ENCODE peak calls at places on chromosomes 12 and 14, in four cellular contexts. X is GM23248, D is astrocyte, P is neuronal stem cell. A is an unnamed sample.

GRCh38 chr14:94659953-94660946 is 48.1 kb downstream of the SERPINA3 start:
- DNase-seq in X (peak), D (no peak), P (no peak), A (no peak)

GRCh38 chr14:91369628-91370445 is 47.8 kb downstream of the CCDC88C start:
- DNase-seq in X (peak), D (no peak), P (no peak), A (peak)

GRCh38 chr12:89259831-89260230 is 92.5 kb downstream of the DUSP6 start:
- DNase-seq in X (peak), D (peak), P (no peak), A (no peak)

GRCh38 chr14:34113051-34113511 is 162.2 kb upstream of the EGLN3 start:
- DNase-seq in X (peak), D (peak), P (no peak), A (peak)

GRCh38 chr12:107774349-107775029 is at the start of gene ASCL4:
- DNase-seq in X (no peak), D (no peak), P (no peak), A (no peak)

GRCh38 chr12:87848248-87848868 is 180.8 kb downstream of the C12orf50 start:
- DNase-seq in X (peak), D (peak), P (peak), A (peak)

GRCh38 chr12:17928708-17929366 is 161.2 kb downstream of the RERGL start:
- DNase-seq in X (peak), D (peak), P (no peak), A (peak)

GRCh38 chr12:3034067-3034750 is 43.0 kb upstream of the TSPAN9 start:
- DNase-seq in X (peak), D (peak), P (peak), A (peak)

GRCh38 chr12:28108599-28108998 is 81.7 kb upstream of the CCDC91 start:
- DNase-seq in X (no peak), D (peak), P (no peak), A (no peak)

GRCh38 chr12:124026755-124027745 is 54.0 kb downstream of the ZNF664 start:
- DNase-seq in X (peak), D (peak), P (no peak), A (peak)

GRCh38 chr14:29649170-29649569 is 278.5 kb downstream of the PRKD1 start:
- DNase-seq in X (no peak), D (no peak), P (no peak), A (no peak)

GRCh38 chr14:65035049-65035448 is 48.4 kb downstream of the FNTB start:
- DNase-seq in X (no peak), D (no peak), P (no peak), A (no peak)

GRCh38 chr14:75067212-75067611 is 2.2 kb upstream of the ZC2HC1C start:
- DNase-seq in X (no peak), D (no peak), P (no peak), A (no peak)

GRCh38 chr14:75295491-75296338 is 17.1 kb downstream of the FOS start:
- DNase-seq in X (peak), D (peak), P (peak), A (peak)

GRCh38 chr12:12405882-12406281 is 49.0 kb downstream of the BORCS5 start:
- DNase-seq in X (peak), D (no peak), P (no peak), A (peak)

GRCh38 chr12:130881046-130881445 is 9.2 kb downstream of the RAN start:
- DNase-seq in X (no peak), D (no peak), P (no peak), A (no peak)
- H3K4me3 ChIP-seq in X (no peak), D (no peak), P (peak), A (peak)

DNA sequence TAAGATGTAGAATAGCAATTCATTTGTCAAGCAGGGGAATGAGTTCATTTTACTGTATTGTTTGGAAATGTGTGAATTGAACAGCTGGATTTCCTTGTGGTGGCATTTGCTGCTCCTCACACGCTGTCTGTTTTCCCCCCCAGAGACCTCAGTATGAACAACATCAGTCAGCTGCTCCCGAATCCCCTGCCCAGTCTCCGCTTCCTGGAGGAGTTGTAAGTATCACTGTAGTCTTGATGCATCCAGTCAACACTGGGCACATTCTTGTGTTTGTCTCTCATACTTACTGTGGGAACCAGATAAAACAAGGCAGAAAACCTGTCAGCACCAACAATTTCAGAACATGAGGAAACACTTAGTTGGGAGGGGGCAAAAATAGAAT is 64.9 kb downstream of the LGR5 start:
- DNase-seq in X (no peak), D (no peak), P (no peak), A (no peak)
- H3K9ac ChIP-seq in X (no peak), D (no peak), P (no peak), A (no peak)

GRCh38 chr14:69880851-69881250 is 1.6 kb downstream of the SMOC1 start:
- DNase-seq in X (no peak), D (no peak), P (no peak), A (no peak)
- H3K4me3 ChIP-seq in X (no peak), D (no peak), P (peak), A (peak)

DNA sequence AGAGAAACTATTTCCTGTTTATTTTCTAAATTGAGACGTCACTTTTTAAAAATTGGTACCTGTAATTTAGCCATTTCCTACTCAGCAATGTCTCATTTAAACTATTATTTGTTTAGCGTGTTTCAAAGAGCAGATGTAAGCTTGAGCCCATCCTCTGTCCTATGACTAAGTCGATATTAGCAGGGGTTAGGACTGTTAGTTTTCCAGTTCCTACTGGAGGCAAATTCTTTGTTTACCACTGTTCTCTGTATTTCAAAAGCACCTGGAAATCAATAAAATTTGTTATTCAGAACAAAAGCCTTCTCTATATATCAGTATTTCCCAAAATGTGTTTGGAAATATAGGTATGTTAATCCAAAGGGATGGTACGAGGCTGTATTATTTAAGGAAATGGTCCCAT is 42.4 kb downstream of the MDM2 start:
- DNase-seq in X (no peak), D (no peak), P (no peak), A (no peak)
- H3K9ac ChIP-seq in X (no peak), D (no peak), P (no peak), A (no peak)

DNA sequence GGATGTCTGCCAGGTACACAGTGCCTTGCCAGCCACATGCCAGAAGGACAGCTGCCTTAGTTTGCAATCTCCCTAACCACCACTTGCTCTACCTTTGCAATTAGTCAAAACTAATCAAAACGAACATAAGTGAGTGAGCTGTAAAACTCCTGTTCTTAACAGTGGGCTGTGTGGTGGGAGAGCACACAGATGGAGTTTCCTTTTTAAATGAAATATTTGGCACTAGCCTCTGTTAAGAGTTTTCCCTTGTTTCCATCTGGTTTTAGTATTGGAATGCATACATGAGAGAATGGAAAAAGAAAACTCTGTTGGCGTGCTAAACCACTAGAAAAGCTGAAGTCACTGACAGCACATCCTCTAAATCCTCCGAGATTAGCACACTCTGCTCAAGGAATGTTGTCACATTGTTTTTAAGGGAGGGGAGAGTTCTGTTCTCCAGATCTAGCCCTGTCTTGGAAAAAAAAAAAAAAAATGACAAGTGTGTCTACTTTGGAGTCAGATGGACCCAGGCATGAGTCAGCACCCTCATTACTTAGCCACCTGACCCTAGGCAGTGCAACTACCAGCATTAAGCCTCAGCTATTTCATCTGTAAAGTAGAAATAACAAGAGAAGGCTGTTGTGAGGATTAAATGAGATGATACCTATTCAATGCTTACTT is 83.9 kb downstream of the STXBP6 start:
- DNase-seq in X (peak), D (peak), P (peak), A (peak)
- H3K4me3 ChIP-seq in X (peak), D (no peak), P (no peak), A (peak)

DNA sequence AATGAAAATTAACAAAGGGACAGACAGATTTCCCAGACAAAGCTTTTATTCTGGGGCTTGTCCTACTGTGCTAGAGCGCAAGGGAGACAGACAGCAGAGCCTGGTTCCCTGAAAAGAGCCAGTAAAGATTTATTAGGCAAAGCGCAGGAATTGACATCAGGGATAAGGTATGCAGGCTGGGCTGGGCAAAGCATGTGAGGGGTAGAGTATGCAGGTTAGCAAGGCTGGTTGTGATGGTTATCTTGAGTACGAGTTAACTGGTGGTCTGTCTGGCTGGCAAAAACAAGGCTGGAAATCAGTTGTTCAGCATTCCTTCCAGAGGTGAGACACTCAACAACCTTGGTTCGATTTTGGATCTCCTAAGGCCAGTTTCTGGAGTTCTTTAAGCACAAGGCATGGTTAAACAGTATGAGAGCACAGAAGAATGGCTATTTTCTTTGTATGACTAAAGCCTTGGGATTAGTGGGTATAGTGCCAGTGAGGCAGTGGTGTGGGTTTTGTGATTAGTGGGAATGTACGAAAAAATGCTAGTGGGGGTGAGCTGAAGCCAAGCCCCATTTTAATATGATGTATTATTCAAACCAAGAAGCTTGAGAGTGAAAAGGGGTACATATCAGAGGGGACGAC is 30.9 kb downstream of the BTBD7 start:
- DNase-seq in X (no peak), D (peak), P (no peak), A (peak)
- H3K9ac ChIP-seq in X (no peak), D (peak), P (no peak), A (no peak)

GRCh38 chr14:77580964-77581505 is 35.4 kb downstream of the SPTLC2 start:
- DNase-seq in X (peak), D (peak), P (no peak), A (peak)
- H3K4me3 ChIP-seq in X (peak), D (peak), P (no peak), A (peak)

DNA sequence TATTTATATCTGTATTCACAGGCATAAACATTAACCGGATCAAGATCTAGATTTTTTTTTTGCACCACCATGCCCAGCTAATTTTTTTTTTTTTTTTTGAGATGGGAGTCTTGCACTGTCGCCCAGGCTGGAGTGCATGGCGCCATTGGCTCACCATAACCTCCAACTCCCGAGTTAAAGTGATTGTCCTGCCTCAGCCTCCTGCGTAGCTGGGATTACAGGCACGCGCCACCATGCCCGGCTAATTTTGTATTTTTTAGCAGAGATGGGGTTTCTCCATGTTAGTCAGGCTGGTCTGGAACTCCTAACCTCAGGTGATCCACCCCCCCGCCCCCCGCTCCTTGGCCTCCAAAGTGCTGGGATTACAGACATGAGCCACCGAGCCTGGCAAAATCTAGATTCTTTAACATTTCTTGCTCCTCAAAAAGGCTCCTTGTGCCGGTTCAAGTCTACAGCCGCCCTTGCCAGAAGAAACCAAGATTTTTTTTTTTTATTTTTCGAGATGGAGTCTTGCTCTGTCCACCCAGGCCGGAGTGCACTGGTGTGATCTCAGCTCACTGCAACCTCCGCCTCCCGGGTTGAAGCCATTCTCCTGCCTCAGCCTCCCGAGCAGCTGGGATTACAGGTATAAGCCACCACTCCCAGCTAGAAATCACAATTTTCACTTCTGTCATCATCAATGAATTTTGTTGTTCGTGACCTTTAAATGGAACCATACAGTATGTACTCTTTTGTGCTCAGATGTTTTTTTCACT is 36.9 kb upstream of the SLC2A3 start:
- DNase-seq in X (no peak), D (no peak), P (no peak), A (no peak)
- H3K9ac ChIP-seq in X (no peak), D (no peak), P (no peak), A (no peak)

DNA sequence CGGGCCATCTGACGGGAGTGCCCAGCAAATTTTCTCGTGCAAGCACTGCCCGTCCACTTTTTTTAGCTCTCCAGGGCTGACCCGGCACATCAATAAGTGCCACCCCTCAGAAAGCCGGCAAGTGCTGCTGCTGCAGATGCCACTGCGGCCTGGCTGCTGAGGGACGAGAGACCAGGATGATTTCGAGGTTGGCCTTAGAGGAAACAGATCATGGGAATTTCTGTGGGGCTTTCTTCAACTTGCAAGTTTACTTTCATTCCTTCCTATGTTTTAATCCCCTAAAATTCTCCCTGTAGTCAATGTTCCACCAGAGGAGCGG is 1.8 kb downstream of the INSM2 start:
- DNase-seq in X (peak), D (no peak), P (no peak), A (no peak)
- H3K4me3 ChIP-seq in X (peak), D (peak), P (no peak), A (peak)

A was measured in adipocyte.